ENCODE peak calls at places on chromosomes 16 and 17, in five cellular contexts. One of them, this sample, is unnamed.
A peak's percentile ranks its signal among the peaks of the same experiment; 100 is the strongest.

GRCh38 chr17:4920351-4921048 is 11.6 kb upstream of the GP1BA start:
- DNase-seq in stimulated activated CD8-positive, alpha-beta memory T cell treated with anti-CD3 and anti-CD28 coated beads, Interleukin-7, amount 100 ng/mL, for 24 hours: no peak
- DNase-seq in amniotic epithelial cell: peak; percentile 86
- DNase-seq in HL-60: no peak
- DNase-seq in NCI-H1092: no peak
- DNase-seq in this sample: peak; percentile 80

GRCh38 chr17:44901323-44901965 is 2.2 kb upstream of the EFTUD2 start:
- DNase-seq in stimulated activated CD8-positive, alpha-beta memory T cell treated with anti-CD3 and anti-CD28 coated beads, Interleukin-7, amount 100 ng/mL, for 24 hours: no peak
- DNase-seq in amniotic epithelial cell: peak; percentile 64
- DNase-seq in HL-60: peak; percentile 91
- DNase-seq in NCI-H1092: no peak
- DNase-seq in this sample: no peak

GRCh38 chr16:50683689-50684374 is 2.7 kb upstream of the SNX20 start:
- DNase-seq in stimulated activated CD8-positive, alpha-beta memory T cell treated with anti-CD3 and anti-CD28 coated beads, Interleukin-7, amount 100 ng/mL, for 24 hours: no peak
- DNase-seq in amniotic epithelial cell: no peak
- DNase-seq in HL-60: peak; percentile 83
- DNase-seq in NCI-H1092: no peak
- DNase-seq in this sample: peak; percentile 85

GRCh38 chr17:574061-574460 is 140.6 kb downstream of the VPS53 start:
- DNase-seq in stimulated activated CD8-positive, alpha-beta memory T cell treated with anti-CD3 and anti-CD28 coated beads, Interleukin-7, amount 100 ng/mL, for 24 hours: no peak
- DNase-seq in amniotic epithelial cell: no peak
- DNase-seq in HL-60: no peak
- DNase-seq in NCI-H1092: no peak
- DNase-seq in this sample: no peak

GRCh38 chr16:11049396-11050059 is 105.2 kb downstream of the CLEC16A start:
- DNase-seq in stimulated activated CD8-positive, alpha-beta memory T cell treated with anti-CD3 and anti-CD28 coated beads, Interleukin-7, amount 100 ng/mL, for 24 hours: no peak
- DNase-seq in amniotic epithelial cell: no peak
- DNase-seq in HL-60: no peak
- DNase-seq in NCI-H1092: no peak
- DNase-seq in this sample: no peak

GRCh38 chr17:80855968-80856862 is 135.4 kb upstream of the CHMP6 start:
- DNase-seq in stimulated activated CD8-positive, alpha-beta memory T cell treated with anti-CD3 and anti-CD28 coated beads, Interleukin-7, amount 100 ng/mL, for 24 hours: peak; percentile 63
- DNase-seq in amniotic epithelial cell: peak; percentile 92
- DNase-seq in HL-60: peak; percentile 85
- DNase-seq in NCI-H1092: no peak
- DNase-seq in this sample: peak; percentile 97

GRCh38 chr16:79651363-79651762 is 50.8 kb upstream of the MAF start:
- DNase-seq in stimulated activated CD8-positive, alpha-beta memory T cell treated with anti-CD3 and anti-CD28 coated beads, Interleukin-7, amount 100 ng/mL, for 24 hours: no peak
- DNase-seq in amniotic epithelial cell: peak; percentile 58
- DNase-seq in HL-60: no peak
- DNase-seq in NCI-H1092: no peak
- DNase-seq in this sample: no peak

GRCh38 chr17:19660219-19660870 is 11.8 kb downstream of the ALDH3A2 start:
- DNase-seq in stimulated activated CD8-positive, alpha-beta memory T cell treated with anti-CD3 and anti-CD28 coated beads, Interleukin-7, amount 100 ng/mL, for 24 hours: no peak
- DNase-seq in amniotic epithelial cell: no peak
- DNase-seq in HL-60: no peak
- DNase-seq in NCI-H1092: no peak
- DNase-seq in this sample: no peak